ENCODE peak calls at places on chromosomes 16 and 17, in ten cellular contexts. One of them, this sample, is unnamed.

GRCh38 chr17:29867643-29868181 is 62.3 kb downstream of the SSH2 start:
- DNase-seq in kidney epithelial cell: no peak
- DNase-seq in fibroblast of pulmonary artery: no peak
- DNase-seq in IMR-90: no peak
- DNase-seq in uterus: no peak
- DNase-seq in epithelial cell of esophagus: no peak
- DNase-seq in prostate gland: no peak
- DNase-seq in osteocyte: no peak
- DNase-seq in nephron progenitor cell: no peak
- DNase-seq in WTC11: no peak
- DNase-seq in this sample: no peak

GRCh38 chr17:17792551-17793377 is 44.0 kb downstream of the SREBF1 start:
- DNase-seq in WTC11: peak; percentile 36
- DNase-seq in kidney epithelial cell: peak; percentile 63
- DNase-seq in uterus: peak; percentile 67
- DNase-seq in osteocyte: no peak
- DNase-seq in epithelial cell of esophagus: no peak
- DNase-seq in fibroblast of pulmonary artery: peak; percentile 91
- DNase-seq in nephron progenitor cell: no peak
- DNase-seq in IMR-90: peak; percentile 73
- DNase-seq in prostate gland: no peak
- DNase-seq in this sample: peak; percentile 69

GRCh38 chr17:338442-339192 is 14.0 kb downstream of the RPH3AL start:
- DNase-seq in kidney epithelial cell: no peak
- DNase-seq in uterus: no peak
- DNase-seq in fibroblast of pulmonary artery: no peak
- DNase-seq in IMR-90: no peak
- DNase-seq in osteocyte: no peak
- DNase-seq in nephron progenitor cell: no peak
- DNase-seq in WTC11: no peak
- DNase-seq in prostate gland: no peak
- DNase-seq in epithelial cell of esophagus: no peak
- DNase-seq in this sample: no peak

GRCh38 chr16:15041260-15042011 is 14.4 kb downstream of the NTAN1 start:
- DNase-seq in epithelial cell of esophagus: no peak
- DNase-seq in fibroblast of pulmonary artery: peak; percentile 64
- DNase-seq in kidney epithelial cell: no peak
- DNase-seq in uterus: peak; percentile 78
- DNase-seq in nephron progenitor cell: no peak
- DNase-seq in IMR-90: peak; percentile 48
- DNase-seq in osteocyte: no peak
- DNase-seq in WTC11: peak; percentile 32
- DNase-seq in prostate gland: peak; percentile 78
- DNase-seq in this sample: no peak

GRCh38 chr16:13012591-13012990 is 111.2 kb downstream of the SHISA9 start:
- DNase-seq in uterus: no peak
- DNase-seq in WTC11: no peak
- DNase-seq in fibroblast of pulmonary artery: no peak
- DNase-seq in IMR-90: no peak
- DNase-seq in prostate gland: no peak
- DNase-seq in kidney epithelial cell: no peak
- DNase-seq in epithelial cell of esophagus: no peak
- DNase-seq in nephron progenitor cell: peak; percentile 3
- DNase-seq in osteocyte: no peak
- DNase-seq in this sample: no peak

GRCh38 chr17:2940352-2940751 is 123.1 kb downstream of the OR1D5 start:
- DNase-seq in prostate gland: peak; percentile 26
- DNase-seq in osteocyte: no peak
- DNase-seq in IMR-90: no peak
- DNase-seq in epithelial cell of esophagus: no peak
- DNase-seq in kidney epithelial cell: no peak
- DNase-seq in fibroblast of pulmonary artery: no peak
- DNase-seq in nephron progenitor cell: peak; percentile 53
- DNase-seq in WTC11: peak; percentile 48
- DNase-seq in uterus: peak; percentile 26
- DNase-seq in this sample: no peak

GRCh38 chr17:38879878-38880727 is 10.2 kb downstream of the LASP1 start:
- DNase-seq in uterus: peak; percentile 62
- DNase-seq in WTC11: peak; percentile 79
- DNase-seq in prostate gland: no peak
- DNase-seq in IMR-90: peak; percentile 83
- DNase-seq in nephron progenitor cell: peak; percentile 63
- DNase-seq in kidney epithelial cell: no peak
- DNase-seq in osteocyte: peak; percentile 90
- DNase-seq in fibroblast of pulmonary artery: peak; percentile 82
- DNase-seq in epithelial cell of esophagus: peak; percentile 77
- DNase-seq in this sample: no peak

GRCh38 chr16:65644821-65645220 is 523.0 kb upstream of the CDH11 start:
- DNase-seq in fibroblast of pulmonary artery: no peak
- DNase-seq in nephron progenitor cell: no peak
- DNase-seq in epithelial cell of esophagus: no peak
- DNase-seq in WTC11: no peak
- DNase-seq in prostate gland: no peak
- DNase-seq in IMR-90: no peak
- DNase-seq in kidney epithelial cell: no peak
- DNase-seq in uterus: no peak
- DNase-seq in osteocyte: no peak
- DNase-seq in this sample: no peak

GRCh38 chr17:28511858-28512461 is 5.8 kb downstream of the FOXN1 start:
- DNase-seq in osteocyte: no peak
- DNase-seq in prostate gland: no peak
- DNase-seq in kidney epithelial cell: no peak
- DNase-seq in uterus: no peak
- DNase-seq in epithelial cell of esophagus: no peak
- DNase-seq in IMR-90: no peak
- DNase-seq in nephron progenitor cell: no peak
- DNase-seq in fibroblast of pulmonary artery: no peak
- DNase-seq in WTC11: no peak
- DNase-seq in this sample: no peak

GRCh38 chr17:64198711-64199110 is 64.3 kb downstream of the TEX2 start:
- DNase-seq in epithelial cell of esophagus: no peak
- DNase-seq in uterus: no peak
- DNase-seq in osteocyte: no peak
- DNase-seq in kidney epithelial cell: no peak
- DNase-seq in prostate gland: no peak
- DNase-seq in fibroblast of pulmonary artery: no peak
- DNase-seq in nephron progenitor cell: no peak
- DNase-seq in WTC11: no peak
- DNase-seq in IMR-90: no peak
- DNase-seq in this sample: no peak

GRCh38 chr16:87487361-87487924 is 5.4 kb downstream of the ZCCHC14 start:
- DNase-seq in prostate gland: no peak
- DNase-seq in fibroblast of pulmonary artery: peak; percentile 32
- DNase-seq in uterus: no peak
- DNase-seq in nephron progenitor cell: no peak
- DNase-seq in kidney epithelial cell: peak; percentile 49
- DNase-seq in epithelial cell of esophagus: peak; percentile 86
- DNase-seq in IMR-90: no peak
- DNase-seq in osteocyte: no peak
- DNase-seq in WTC11: peak; percentile 76
- DNase-seq in this sample: no peak

GRCh38 chr16:59259074-59259963 is 525.2 kb upstream of the GOT2 start:
- DNase-seq in epithelial cell of esophagus: no peak
- DNase-seq in WTC11: no peak
- DNase-seq in prostate gland: no peak
- DNase-seq in IMR-90: no peak
- DNase-seq in osteocyte: no peak
- DNase-seq in fibroblast of pulmonary artery: no peak
- DNase-seq in uterus: no peak
- DNase-seq in kidney epithelial cell: no peak
- DNase-seq in nephron progenitor cell: no peak
- DNase-seq in this sample: peak; percentile 14

GRCh38 chr16:17784073-17784472 is 313.3 kb upstream of the XYLT1 start:
- DNase-seq in prostate gland: no peak
- DNase-seq in osteocyte: no peak
- DNase-seq in IMR-90: peak; percentile 56
- DNase-seq in fibroblast of pulmonary artery: peak; percentile 16
- DNase-seq in nephron progenitor cell: peak; percentile 52
- DNase-seq in epithelial cell of esophagus: peak; percentile 3
- DNase-seq in kidney epithelial cell: no peak
- DNase-seq in WTC11: peak; percentile 35
- DNase-seq in uterus: no peak
- DNase-seq in this sample: no peak

GRCh38 chr17:61459968-61460718 is 7.9 kb downstream of the TBX4 start:
- DNase-seq in prostate gland: no peak
- DNase-seq in epithelial cell of esophagus: no peak
- DNase-seq in kidney epithelial cell: no peak
- DNase-seq in nephron progenitor cell: no peak
- DNase-seq in osteocyte: peak; percentile 65
- DNase-seq in IMR-90: no peak
- DNase-seq in WTC11: no peak
- DNase-seq in uterus: no peak
- DNase-seq in fibroblast of pulmonary artery: no peak
- DNase-seq in this sample: no peak

DNA sequence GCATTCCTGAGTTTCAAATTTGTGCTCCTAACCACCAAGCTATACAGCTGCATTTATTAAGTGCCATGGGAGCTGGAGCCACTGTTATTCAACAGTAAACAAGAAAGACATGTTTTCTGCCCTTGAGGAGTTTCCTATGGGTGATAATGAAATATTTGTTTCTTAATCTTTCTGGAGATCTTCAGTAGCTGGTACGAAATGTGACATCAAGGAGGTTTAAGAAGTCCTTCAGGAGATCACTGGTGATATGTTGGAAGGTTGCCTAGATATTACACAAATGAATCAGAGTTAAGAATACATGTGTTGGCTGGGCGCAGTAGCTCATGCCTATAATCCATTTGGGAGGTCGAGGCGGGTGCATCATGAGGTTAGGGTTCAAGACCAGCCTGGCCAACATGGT is 14.9 kb downstream of the RHOT1 start:
- DNase-seq in epithelial cell of esophagus: no peak
- DNase-seq in nephron progenitor cell: no peak
- DNase-seq in prostate gland: no peak
- DNase-seq in osteocyte: no peak
- DNase-seq in kidney epithelial cell: no peak
- DNase-seq in WTC11: no peak
- DNase-seq in uterus: no peak
- DNase-seq in fibroblast of pulmonary artery: peak; percentile 47
- DNase-seq in IMR-90: peak; percentile 63
- DNase-seq in this sample: no peak
- TF ChIP-seq CTCF in epithelial cell of esophagus: no peak
- TF ChIP-seq CTCF in nephron progenitor cell: no peak
- TF ChIP-seq CTCF in prostate gland: no peak
- TF ChIP-seq CTCF in osteocyte: no peak
- TF ChIP-seq CTCF in kidney epithelial cell: no peak
- TF ChIP-seq CTCF in WTC11: no peak
- TF ChIP-seq CTCF in uterus: no peak
- TF ChIP-seq CTCF in fibroblast of pulmonary artery: no peak
- TF ChIP-seq CTCF in IMR-90: no peak
- TF ChIP-seq CTCF in this sample: no peak

GRCh38 chr16:2497116-2497630 is 16.6 kb upstream of the ATP6V0C start:
- DNase-seq in nephron progenitor cell: peak; percentile 56
- DNase-seq in osteocyte: no peak
- DNase-seq in epithelial cell of esophagus: no peak
- DNase-seq in uterus: no peak
- DNase-seq in fibroblast of pulmonary artery: peak; percentile 16
- DNase-seq in kidney epithelial cell: no peak
- DNase-seq in IMR-90: no peak
- DNase-seq in WTC11: no peak
- DNase-seq in prostate gland: no peak
- DNase-seq in this sample: no peak
- TF ChIP-seq CTCF in nephron progenitor cell: no peak
- TF ChIP-seq CTCF in osteocyte: no peak
- TF ChIP-seq CTCF in epithelial cell of esophagus: no peak
- TF ChIP-seq CTCF in uterus: no peak
- TF ChIP-seq CTCF in fibroblast of pulmonary artery: no peak
- TF ChIP-seq CTCF in kidney epithelial cell: no peak
- TF ChIP-seq CTCF in IMR-90: no peak
- TF ChIP-seq CTCF in WTC11: no peak
- TF ChIP-seq CTCF in prostate gland: no peak
- TF ChIP-seq CTCF in this sample: no peak

GRCh38 chr16:27246439-27246838 is 22.1 kb downstream of the NSMCE1 start:
- DNase-seq in IMR-90: no peak
- DNase-seq in osteocyte: no peak
- DNase-seq in uterus: no peak
- DNase-seq in WTC11: no peak
- DNase-seq in nephron progenitor cell: no peak
- DNase-seq in fibroblast of pulmonary artery: no peak
- DNase-seq in kidney epithelial cell: no peak
- DNase-seq in epithelial cell of esophagus: no peak
- DNase-seq in prostate gland: no peak
- DNase-seq in this sample: no peak
- TF ChIP-seq CTCF in IMR-90: no peak
- TF ChIP-seq CTCF in osteocyte: no peak
- TF ChIP-seq CTCF in uterus: no peak
- TF ChIP-seq CTCF in WTC11: no peak
- TF ChIP-seq CTCF in nephron progenitor cell: no peak
- TF ChIP-seq CTCF in fibroblast of pulmonary artery: no peak
- TF ChIP-seq CTCF in kidney epithelial cell: no peak
- TF ChIP-seq CTCF in epithelial cell of esophagus: no peak
- TF ChIP-seq CTCF in prostate gland: no peak
- TF ChIP-seq CTCF in this sample: no peak

DNA sequence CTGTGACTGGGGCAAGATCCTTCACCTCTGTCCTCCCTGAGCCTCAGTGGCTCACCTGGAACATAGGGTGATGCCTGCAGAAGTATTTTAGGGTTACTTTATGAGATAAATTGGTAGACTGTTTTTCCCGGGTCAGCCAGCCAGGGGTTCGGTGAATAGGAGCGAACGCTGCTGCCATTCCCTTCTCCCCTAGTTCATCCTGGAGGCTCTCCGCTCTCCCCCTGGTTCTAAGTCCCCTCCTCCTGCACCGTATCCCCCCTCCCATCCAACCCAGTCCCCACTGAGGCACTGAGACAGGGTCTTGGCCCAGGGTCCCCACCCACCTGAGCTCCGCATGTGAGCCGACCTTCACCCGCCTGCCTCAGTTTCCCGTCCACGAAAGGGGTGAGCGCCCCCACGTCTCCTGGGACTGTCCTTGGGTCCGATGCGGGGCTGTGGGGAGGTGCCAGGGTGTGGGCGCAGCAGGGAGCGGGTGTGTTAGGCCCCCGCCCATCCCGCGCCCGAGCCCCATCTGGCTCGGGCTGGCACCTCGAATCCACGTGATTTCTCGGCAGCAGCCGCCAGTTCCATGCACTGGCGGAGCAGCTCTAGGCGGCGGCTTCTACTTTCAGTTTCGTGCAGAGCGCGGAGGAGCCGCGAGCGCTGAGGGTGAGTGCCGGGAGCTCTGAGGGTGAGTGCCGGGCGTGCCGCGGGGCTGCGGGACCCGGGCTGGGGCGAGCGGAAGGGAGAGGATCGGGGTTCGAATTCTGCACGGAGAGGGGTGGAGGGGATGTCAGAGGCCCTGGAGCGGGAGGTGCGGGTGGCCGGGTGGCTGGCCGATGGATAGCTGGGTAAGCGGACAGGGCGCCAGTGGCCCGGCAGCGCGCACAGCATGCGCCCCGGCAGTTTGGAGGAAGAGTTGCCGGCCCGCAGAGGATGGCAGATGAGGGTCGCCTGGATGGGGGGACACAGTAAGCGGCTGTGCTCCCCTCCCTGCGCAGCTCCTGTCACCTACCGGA is at the start of gene NLRC5:
- DNase-seq in osteocyte: peak; percentile 94
- DNase-seq in epithelial cell of esophagus: peak; percentile 81
- DNase-seq in IMR-90: peak; percentile 78
- DNase-seq in prostate gland: peak; percentile 88
- DNase-seq in nephron progenitor cell: peak; percentile 69
- DNase-seq in uterus: peak; percentile 82
- DNase-seq in kidney epithelial cell: no peak
- DNase-seq in fibroblast of pulmonary artery: peak; percentile 79
- DNase-seq in WTC11: peak; percentile 68
- DNase-seq in this sample: peak; percentile 91
- TF ChIP-seq CTCF in osteocyte: no peak
- TF ChIP-seq CTCF in epithelial cell of esophagus: no peak
- TF ChIP-seq CTCF in IMR-90: no peak
- TF ChIP-seq CTCF in prostate gland: no peak
- TF ChIP-seq CTCF in nephron progenitor cell: no peak
- TF ChIP-seq CTCF in uterus: no peak
- TF ChIP-seq CTCF in kidney epithelial cell: no peak
- TF ChIP-seq CTCF in fibroblast of pulmonary artery: no peak
- TF ChIP-seq CTCF in WTC11: no peak
- TF ChIP-seq CTCF in this sample: no peak

This sample was measured in GM13976.